ENCODE peak calls at places on chromosomes 12 and 14, in five cellular contexts. S, C, X, W and Y are unnamed samples. For H3K4me1, the result is how much of the 10 kb centered on the place peaks cover.

GRCh38 chr14:69880051-69880487 is 853 bp downstream of the SMOC1 start:
- DNase-seq in S (peak), C (no peak), X (no peak), W (peak), Y (peak)

GRCh38 chr14:64612021-64612380 is 62.2 kb downstream of the PPP1R36 start:
- DNase-seq in S (peak), C (no peak), X (no peak), W (peak), Y (peak)

GRCh38 chr12:102480401-102480800 is at the start of gene IGF1:
- DNase-seq in S (peak), C (no peak), X (no peak), W (no peak), Y (peak)

GRCh38 chr12:4154672-4155225 is 118.8 kb upstream of the CCND2 start:
- DNase-seq in S (no peak), C (no peak), X (no peak), W (no peak), Y (no peak)

GRCh38 chr14:49928010-49928409 is 35.1 kb downstream of the ARF6 start:
- DNase-seq in S (no peak), C (no peak), X (no peak), W (no peak), Y (no peak)

GRCh38 chr12:122336015-122336946 is 70.0 kb upstream of the VPS33A start:
- DNase-seq in S (peak), C (no peak), X (peak), W (peak), Y (peak)

GRCh38 chr14:75489480-75489837 is 32.8 kb upstream of the BATF start:
- DNase-seq in S (no peak), C (no peak), X (no peak), W (no peak), Y (no peak)

GRCh38 chr14:97039717-97040363 is 242.7 kb downstream of the VRK1 start:
- DNase-seq in S (no peak), C (no peak), X (no peak), W (no peak), Y (no peak)

GRCh38 chr12:120231316-120232011 is 30.6 kb upstream of the RPLP0 start:
- DNase-seq in S (peak), C (peak), X (peak), W (no peak), Y (peak)

GRCh38 chr12:49389092-49389703 is 21.9 kb downstream of the SPATS2 start:
- DNase-seq in S (no peak), C (peak), X (no peak), W (peak), Y (no peak)

GRCh38 chr12:27709932-27710591 is 570 bp upstream of the MRPS35 start:
- DNase-seq in S (peak), C (no peak), X (no peak), W (peak), Y (peak)

GRCh38 chr14:54486685-54487084 is 2.1 kb downstream of the GMFB start:
- DNase-seq in S (no peak), C (no peak), X (no peak), W (peak), Y (no peak)
- H3K4me1 ChIP-seq in S (under half), C (half or more), X (under half), W (under half), Y (under half)

DNA sequence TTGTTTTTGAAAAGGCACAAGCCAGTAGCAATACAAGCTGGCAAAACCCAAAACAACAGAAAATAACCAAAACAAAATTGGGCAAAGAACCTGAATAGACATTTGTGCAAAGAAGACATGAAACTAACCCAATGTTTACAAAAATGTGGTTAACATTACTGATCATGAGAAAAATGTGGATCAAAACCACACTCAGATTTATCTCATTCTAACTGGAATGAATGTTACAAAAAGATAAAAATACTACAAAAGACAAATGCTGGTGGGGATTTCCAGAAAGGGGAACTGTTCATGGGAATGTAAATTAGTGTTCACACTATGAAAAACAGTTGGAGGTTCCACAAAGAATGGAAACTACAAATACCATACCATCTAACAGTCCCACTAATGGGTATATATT is 26.6 kb downstream of the ASCL4 start:
- DNase-seq in S (peak), C (no peak), X (no peak), W (no peak), Y (no peak)
- H3K4me1 ChIP-seq in S (under half), C (under half), X (under half), W (under half), Y (under half)

GRCh38 chr12:100473716-100474150 is at the start of gene NR1H4:
- DNase-seq in S (peak), C (no peak), X (no peak), W (no peak), Y (peak)

GRCh38 chr12:100472325-100472724 is 1.3 kb upstream of the NR1H4 start:
- DNase-seq in S (no peak), C (no peak), X (no peak), W (no peak), Y (no peak)

GRCh38 chr12:100476013-100476751 is 2.5 kb downstream of the NR1H4 start:
- DNase-seq in S (no peak), C (no peak), X (no peak), W (no peak), Y (no peak)

GRCh38 chr12:100473050-100473715 is 483 bp upstream of the NR1H4 start:
- DNase-seq in S (no peak), C (no peak), X (no peak), W (no peak), Y (no peak)

GRCh38 chr12:100474617-100475016 is 951 bp downstream of the NR1H4 start:
- DNase-seq in S (no peak), C (no peak), X (no peak), W (no peak), Y (no peak)
- H3K4me1 ChIP-seq in S (under half), C (under half), X (under half), W (under half), Y (under half)

GRCh38 chr12:103933237-103933636 is 3.0 kb downstream of the HSP90B1 start:
- DNase-seq in S (peak), C (no peak), X (peak), W (no peak), Y (no peak)

GRCh38 chr12:103928736-103929050 is 1.5 kb upstream of the HSP90B1 start:
- DNase-seq in S (no peak), C (peak), X (no peak), W (no peak), Y (no peak)

GRCh38 chr12:103929051-103929908 is 930 bp upstream of the HSP90B1 start:
- DNase-seq in S (peak), C (peak), X (peak), W (peak), Y (peak)

GRCh38 chr12:103930787-103931536 is 752 bp downstream of the HSP90B1 start:
- DNase-seq in S (peak), C (peak), X (peak), W (peak), Y (peak)

GRCh38 chr12:103929909-103930786 is at the start of gene HSP90B1:
- DNase-seq in S (peak), C (peak), X (peak), W (peak), Y (peak)
- H3K4me1 ChIP-seq in S (under half), C (under half), X (under half), W (under half), Y (under half)

DNA sequence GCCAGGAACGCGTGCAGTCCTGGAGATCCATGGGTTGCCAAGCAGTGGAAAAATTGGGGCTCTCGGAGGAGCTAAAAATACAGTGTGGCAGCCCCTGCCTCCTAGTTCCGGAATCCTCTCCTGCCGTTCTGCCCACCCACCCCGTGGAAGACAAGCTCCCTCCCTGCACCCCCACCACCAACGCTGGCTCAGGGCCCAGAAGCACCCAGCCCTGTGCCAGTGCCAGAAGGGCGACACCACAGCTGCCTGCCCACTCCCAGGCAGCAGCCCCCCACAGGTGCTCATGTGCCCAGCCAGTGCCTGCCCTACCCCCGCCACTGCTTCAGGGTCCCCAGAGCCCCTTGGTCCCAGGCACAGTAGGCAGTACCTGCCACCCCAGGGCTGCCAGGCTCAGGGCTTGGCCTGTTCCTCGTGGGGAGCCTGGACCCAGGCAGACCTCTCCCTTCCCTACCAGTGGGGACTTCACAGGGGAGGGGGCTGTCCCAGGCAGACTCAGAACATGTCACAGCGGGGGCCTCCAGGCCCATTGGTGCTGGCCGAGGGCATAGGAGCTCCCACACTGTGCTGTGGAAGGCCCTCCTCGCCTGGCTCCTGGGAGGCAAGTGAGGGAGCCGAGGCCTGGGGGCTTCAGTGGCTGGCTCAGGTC is 7.4 kb downstream of the INF2 start:
- DNase-seq in S (no peak), C (no peak), X (no peak), W (no peak), Y (no peak)
- H3K4me1 ChIP-seq in S (under half), C (half or more), X (under half), W (under half), Y (under half)

GRCh38 chr14:92496458-92496857 is 17.1 kb upstream of the RIN3 start:
- DNase-seq in S (no peak), C (no peak), X (no peak), W (no peak), Y (no peak)
- H3K4me1 ChIP-seq in S (under half), C (under half), X (under half), W (under half), Y (under half)

DNA sequence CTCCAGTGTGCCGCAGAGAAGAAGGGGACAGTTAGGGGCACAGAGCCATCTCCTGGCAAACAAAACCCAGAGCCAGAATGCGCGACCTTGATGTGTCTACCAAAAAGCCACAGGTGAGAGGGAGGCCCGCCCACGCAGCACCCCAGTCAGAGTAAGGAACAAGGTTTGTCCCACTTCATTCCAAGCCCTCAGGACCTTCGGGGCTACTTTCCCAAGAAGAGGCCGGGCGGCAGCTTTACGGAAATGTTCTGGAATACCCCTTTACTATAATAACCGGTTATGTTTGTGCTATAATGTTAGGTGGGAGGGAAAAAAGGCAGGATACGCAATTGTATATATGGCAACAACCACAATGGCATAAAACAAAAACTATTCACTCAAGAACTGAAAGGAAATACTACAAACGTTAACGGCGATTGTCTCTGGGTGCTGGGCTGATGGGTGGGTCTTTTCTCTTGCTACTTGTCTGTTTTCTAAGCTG is 12.3 kb downstream of the CCDC88C start:
- DNase-seq in S (no peak), C (no peak), X (no peak), W (no peak), Y (no peak)
- H3K4me1 ChIP-seq in S (under half), C (under half), X (under half), W (under half), Y (under half)

GRCh38 chr12:123971770-123972447 is 722 bp downstream of the CCDC92 start:
- DNase-seq in S (peak), C (peak), X (peak), W (peak), Y (peak)
- H3K4me1 ChIP-seq in S (under half), C (under half), X (under half), W (under half), Y (under half)